ENCODE peak calls at places on chromosomes 11 and 22, in five cellular contexts. B, T, P, D and H are unnamed samples.

GRCh38 chr11:121933694-121934093 is 182.3 kb downstream of the BLID start:
- DNase-seq in B (no peak), T (no peak), P (no peak), D (no peak), H (no peak)

GRCh38 chr11:94028436-94028835 is 7.3 kb downstream of the HEPHL1 start:
- DNase-seq in B (no peak), T (no peak), P (no peak), D (no peak), H (no peak)

GRCh38 chr11:75547617-75548054 is 14.4 kb upstream of the SERPINH1 start:
- DNase-seq in B (no peak), T (no peak), P (no peak), D (peak), H (peak)

GRCh38 chr11:116226731-116227130 is 546.1 kb downstream of the BUD13 start:
- DNase-seq in B (no peak), T (no peak), P (no peak), D (no peak), H (no peak)

GRCh38 chr11:71388637-71389235 is 59.5 kb downstream of the DHCR7 start:
- DNase-seq in B (no peak), T (no peak), P (no peak), D (no peak), H (no peak)

GRCh38 chr11:69700278-69701140 is 3.3 kb downstream of the FGF19 start:
- DNase-seq in B (no peak), T (no peak), P (no peak), D (peak), H (peak)

GRCh38 chr11:65718531-65718930 is 2.1 kb downstream of the RNASEH2C start:
- DNase-seq in B (no peak), T (no peak), P (no peak), D (no peak), H (no peak)

GRCh38 chr11:126186708-126187481 is 24.6 kb downstream of the RPUSD4 start:
- DNase-seq in B (no peak), T (no peak), P (no peak), D (no peak), H (no peak)

GRCh38 chr11:34653031-34653430 is 32.1 kb downstream of the EHF start:
- DNase-seq in B (no peak), T (no peak), P (no peak), D (no peak), H (no peak)

GRCh38 chr11:27582686-27583085 is 76.1 kb upstream of the LIN7C start:
- DNase-seq in B (no peak), T (no peak), P (no peak), D (no peak), H (no peak)

GRCh38 chr11:72764503-72764902 is 12.3 kb upstream of the ARAP1 start:
- DNase-seq in B (no peak), T (no peak), P (no peak), D (no peak), H (no peak)

GRCh38 chr22:49235463-49236300 is 592.0 kb downstream of the BRD1 start:
- DNase-seq in B (no peak), T (no peak), P (no peak), D (no peak), H (peak)

GRCh38 chr11:5809122-5809519 is 397 bp downstream of the OR52N2 start:
- DNase-seq in B (no peak), T (no peak), P (no peak), D (no peak), H (no peak)

GRCh38 chr11:67062526-67063373 is 6.1 kb downstream of the RHOD start:
- DNase-seq in B (no peak), T (no peak), P (no peak), D (peak), H (no peak)

GRCh38 chr11:67391304-67392181 is at the start of gene RAD9A:
- DNase-seq in B (peak), T (peak), P (peak), D (peak), H (peak)

GRCh38 chr22:17381237-17381913 is 12.1 kb downstream of the CECR2 start:
- DNase-seq in B (no peak), T (no peak), P (no peak), D (no peak), H (no peak)

GRCh38 chr11:61327669-61328071 is 5.2 kb downstream of the DDB1 start:
- DNase-seq in B (no peak), T (no peak), P (no peak), D (no peak), H (no peak)

GRCh38 chr11:14519692-14520085 is 497 bp downstream of the PSMA1 start:
- DNase-seq in B (peak), T (no peak), P (no peak), D (peak), H (no peak)

GRCh38 chr11:95084509-95084908 is 5.1 kb upstream of the ENDOD1 start:
- DNase-seq in B (no peak), T (no peak), P (peak), D (peak), H (no peak)

GRCh38 chr11:117454564-117454917 is 126.9 kb downstream of the CEP164 start:
- DNase-seq in B (no peak), T (no peak), P (no peak), D (no peak), H (no peak)

GRCh38 chr11:6845383-6845782 is at the start of gene OR10A5:
- DNase-seq in B (no peak), T (no peak), P (no peak), D (no peak), H (no peak)

GRCh38 chr11:134658481-134659080 is 246.5 kb upstream of the B3GAT1 start:
- DNase-seq in B (no peak), T (no peak), P (no peak), D (no peak), H (peak)

GRCh38 chr11:121757480-121758125 is 304.8 kb upstream of the SORL1-AS1 start:
- DNase-seq in B (no peak), T (no peak), P (no peak), D (no peak), H (no peak)